ENCODE peak calls at places on chromosome 11, in ten cellular contexts. E, T, M, L, Z, C, R, Y, F and I are unnamed samples.
A peak's percentile ranks its signal among the peaks of the same experiment; 100 is the strongest.

GRCh38 chr11:127307700-127308099 is 307.1 kb upstream of the KIRREL3 start:
- DNase-seq in E (no peak), T (no peak), M (no peak), L (no peak), Z (no peak), C (no peak), R (no peak), Y (no peak), F (no peak), I (no peak)

GRCh38 chr11:32231909-32232493 is 141.1 kb downstream of the RCN1 start:
- DNase-seq in E (no peak), T (no peak), M (peak; percentile 14), L (peak; percentile 48), Z (no peak), C (peak; percentile 64), R (peak; percentile 35), Y (peak; percentile 18), F (no peak), I (peak; percentile 56)

GRCh38 chr11:12086271-12087074 is 23.9 kb upstream of the MICAL2 start:
- DNase-seq in E (peak; percentile 89), T (peak; percentile 94), M (peak; percentile 97), L (peak; percentile 77), Z (peak; percentile 52), C (no peak), R (peak; percentile 89), Y (no peak), F (peak; percentile 90), I (no peak)

GRCh38 chr11:129458756-129459535 is 83.3 kb downstream of the BARX2 start:
- DNase-seq in E (no peak), T (no peak), M (no peak), L (peak; percentile 54), Z (peak; percentile 35), C (no peak), R (no peak), Y (no peak), F (no peak), I (no peak)

GRCh38 chr11:59145534-59145933 is 2.9 kb downstream of the FAM111A start:
- DNase-seq in E (no peak), T (no peak), M (peak; percentile 64), L (no peak), Z (no peak), C (no peak), R (no peak), Y (no peak), F (no peak), I (no peak)

GRCh38 chr11:10302744-10303557 is 1.9 kb upstream of the ADM start:
- DNase-seq in E (no peak), T (peak; percentile 97), M (peak; percentile 59), L (peak; percentile 90), Z (peak; percentile 98), C (peak; percentile 62), R (no peak), Y (peak; percentile 37), F (peak; percentile 96), I (peak; percentile 57)

GRCh38 chr11:22668005-22668796 is 1.8 kb downstream of the GAS2 start:
- DNase-seq in E (no peak), T (no peak), M (no peak), L (no peak), Z (no peak), C (no peak), R (no peak), Y (no peak), F (no peak), I (no peak)

GRCh38 chr11:70478194-70478890 is 80.0 kb downstream of the CTTN start:
- DNase-seq in E (no peak), T (no peak), M (no peak), L (no peak), Z (no peak), C (no peak), R (no peak), Y (no peak), F (no peak), I (no peak)

GRCh38 chr11:77199346-77199745 is 71.3 kb downstream of the MYO7A start:
- DNase-seq in E (no peak), T (peak; percentile 78), M (no peak), L (no peak), Z (no peak), C (no peak), R (no peak), Y (no peak), F (peak; percentile 59), I (no peak)

GRCh38 chr11:77196961-77197360 is 68.9 kb downstream of the MYO7A start:
- DNase-seq in E (no peak), T (no peak), M (no peak), L (no peak), Z (no peak), C (peak; percentile 8), R (no peak), Y (no peak), F (peak; percentile 15), I (peak; percentile 42)

GRCh38 chr11:77197626-77198320 is 69.7 kb downstream of the MYO7A start:
- DNase-seq in E (no peak), T (peak; percentile 68), M (no peak), L (no peak), Z (no peak), C (no peak), R (no peak), Y (no peak), F (peak; percentile 53), I (peak; percentile 11)

GRCh38 chr11:77200351-77200750 is 72.3 kb downstream of the MYO7A start:
- DNase-seq in E (no peak), T (no peak), M (no peak), L (no peak), Z (no peak), C (no peak), R (no peak), Y (no peak), F (no peak), I (no peak)

GRCh38 chr11:77198440-77198849 is 70.4 kb downstream of the MYO7A start:
- DNase-seq in E (no peak), T (peak; percentile 82), M (peak; percentile 10), L (no peak), Z (no peak), C (peak; percentile 82), R (peak; percentile 36), Y (peak; percentile 23), F (peak; percentile 50), I (peak; percentile 55)
- TF ChIP-seq CTCF in E (peak; percentile 44), T (no peak), M (peak; percentile 22), L (no peak), Z (no peak), C (peak; percentile 39), R (peak; percentile 9), Y (peak; percentile 47), F (no peak), I (peak; percentile 24)

GRCh38 chr11:115761348-115761747 is 257.1 kb upstream of the CADM1 start:
- DNase-seq in E (no peak), T (no peak), M (no peak), L (no peak), Z (peak; percentile 23), C (no peak), R (no peak), Y (no peak), F (no peak), I (no peak)

GRCh38 chr11:115760528-115760837 is 256.3 kb upstream of the CADM1 start:
- DNase-seq in E (no peak), T (no peak), M (no peak), L (no peak), Z (no peak), C (no peak), R (no peak), Y (peak; percentile 24), F (peak; percentile 65), I (peak; percentile 53)

GRCh38 chr11:115759622-115760527 is 255.7 kb upstream of the CADM1 start:
- DNase-seq in E (no peak), T (no peak), M (no peak), L (peak; percentile 49), Z (no peak), C (peak; percentile 56), R (no peak), Y (peak; percentile 34), F (peak; percentile 68), I (peak; percentile 79)

GRCh38 chr11:115760921-115761320 is 256.7 kb upstream of the CADM1 start:
- DNase-seq in E (no peak), T (no peak), M (no peak), L (no peak), Z (no peak), C (no peak), R (no peak), Y (no peak), F (no peak), I (peak; percentile 44)

DNA sequence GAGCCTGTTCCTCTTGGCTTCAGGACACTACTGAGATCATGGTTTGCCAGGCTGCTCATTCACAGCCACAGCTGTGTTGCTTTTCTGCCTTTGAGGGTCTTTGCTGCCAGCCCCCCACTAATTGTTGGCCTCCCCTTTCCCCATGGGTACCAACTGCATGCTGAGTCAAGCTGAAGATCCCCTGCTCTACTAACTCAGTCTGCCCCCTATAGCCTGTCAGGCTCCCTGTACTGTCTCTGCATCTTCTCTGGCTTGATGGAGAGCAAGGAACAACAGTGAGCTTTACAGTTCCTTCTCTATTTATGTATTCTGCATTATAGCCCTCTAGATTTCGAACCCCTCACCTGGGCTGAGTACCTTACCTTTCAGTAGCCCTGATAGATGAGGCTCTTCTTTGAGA is 257.6 kb upstream of the CADM1 start:
- DNase-seq in E (no peak), T (no peak), M (no peak), L (no peak), Z (no peak), C (no peak), R (no peak), Y (no peak), F (no peak), I (no peak)
- TF ChIP-seq CTCF in E (peak; percentile 13), T (no peak), M (no peak), L (no peak), Z (no peak), C (no peak), R (no peak), Y (no peak), F (no peak), I (no peak)

DNA sequence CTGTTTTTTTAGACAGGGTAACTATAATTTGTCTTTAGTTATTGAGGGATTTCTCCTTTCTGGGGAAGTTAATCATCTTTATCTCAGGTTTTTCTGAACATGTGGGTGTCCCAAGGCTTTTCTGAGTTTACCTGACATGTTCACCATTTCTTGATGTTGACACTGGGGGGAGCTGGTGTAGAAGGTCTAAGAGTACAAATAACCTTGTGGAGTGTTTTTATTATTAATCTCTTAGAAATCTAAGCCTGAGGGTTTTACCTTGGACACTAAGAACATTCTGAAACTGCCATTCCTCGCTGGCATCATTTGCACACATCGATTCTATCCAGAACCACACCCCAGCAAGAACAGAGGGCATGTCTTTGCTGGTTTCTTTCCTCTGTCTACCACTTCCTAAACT is 15.6 kb upstream of the C11orf91 start:
- DNase-seq in E (no peak), T (no peak), M (no peak), L (no peak), Z (no peak), C (no peak), R (no peak), Y (no peak), F (no peak), I (no peak)
- TF ChIP-seq CTCF in E (peak; percentile 28), T (no peak), M (peak; percentile 50), L (peak; percentile 40), Z (no peak), C (no peak), R (peak; percentile 57), Y (no peak), F (no peak), I (peak; percentile 13)

DNA sequence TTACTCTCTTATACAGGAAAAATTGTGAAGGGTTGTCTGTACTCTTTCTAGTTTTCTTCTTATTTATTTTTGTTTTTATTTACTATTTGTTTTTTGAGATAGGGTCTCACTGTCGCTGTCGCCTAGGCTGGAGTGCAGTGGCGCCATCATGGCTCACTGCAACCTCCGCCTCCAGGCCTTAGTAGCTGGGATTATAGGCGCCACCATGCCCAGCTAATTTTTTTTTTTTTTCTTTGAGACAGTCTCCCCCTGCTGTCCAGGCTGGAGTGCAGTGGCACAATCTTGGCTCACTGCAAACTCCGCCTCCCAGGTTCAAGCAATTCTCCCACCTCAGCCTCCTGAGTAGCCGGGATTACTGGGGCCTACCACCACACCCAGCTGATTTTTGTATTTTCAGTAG is 18.4 kb downstream of the CUL5 start:
- DNase-seq in E (no peak), T (no peak), M (no peak), L (no peak), Z (no peak), C (peak; percentile 22), R (no peak), Y (no peak), F (no peak), I (no peak)
- TF ChIP-seq CTCF in E (no peak), T (no peak), M (no peak), L (no peak), Z (no peak), C (no peak), R (peak; percentile 12), Y (peak; percentile 27), F (no peak), I (no peak)